ENCODE peak calls at places on chromosomes 13 and 19, in five cellular contexts. One of them, this sample, is unnamed.

GRCh38 chr19:10946964-10947657 is 13.7 kb upstream of the SMARCA4 start:
- DNase-seq in neural crest cell: no peak
- DNase-seq in NCI-H1930: no peak
- DNase-seq in CD8-positive, alpha-beta memory T cell: no peak
- DNase-seq in GM10248: no peak
- DNase-seq in this sample: no peak

GRCh38 chr19:51044327-51044726 is 9.5 kb upstream of the KLK12 start:
- DNase-seq in neural crest cell: no peak
- DNase-seq in NCI-H1930: no peak
- DNase-seq in CD8-positive, alpha-beta memory T cell: no peak
- DNase-seq in GM10248: no peak
- DNase-seq in this sample: no peak

GRCh38 chr19:15461694-15462093 is 2.6 kb downstream of the RASAL3 start:
- DNase-seq in neural crest cell: no peak
- DNase-seq in NCI-H1930: no peak
- DNase-seq in CD8-positive, alpha-beta memory T cell: no peak
- DNase-seq in GM10248: no peak
- DNase-seq in this sample: no peak

GRCh38 chr19:5287066-5287465 is 53.5 kb downstream of the PTPRS start:
- DNase-seq in neural crest cell: no peak
- DNase-seq in NCI-H1930: no peak
- DNase-seq in CD8-positive, alpha-beta memory T cell: no peak
- DNase-seq in GM10248: no peak
- DNase-seq in this sample: no peak

GRCh38 chr19:10288662-10289166 is 1.0 kb upstream of the ICAM5 start:
- DNase-seq in neural crest cell: peak
- DNase-seq in NCI-H1930: no peak
- DNase-seq in CD8-positive, alpha-beta memory T cell: no peak
- DNase-seq in GM10248: peak
- DNase-seq in this sample: no peak

GRCh38 chr13:77579971-77580370 is 44.5 kb downstream of the SCEL start:
- DNase-seq in neural crest cell: no peak
- DNase-seq in NCI-H1930: no peak
- DNase-seq in CD8-positive, alpha-beta memory T cell: no peak
- DNase-seq in GM10248: no peak
- DNase-seq in this sample: no peak

GRCh38 chr19:46392252-46392801 is 21.0 kb downstream of the CCDC8 start:
- DNase-seq in neural crest cell: no peak
- DNase-seq in NCI-H1930: no peak
- DNase-seq in CD8-positive, alpha-beta memory T cell: no peak
- DNase-seq in GM10248: no peak
- DNase-seq in this sample: no peak

GRCh38 chr13:105273665-105274222 is 1261.7 kb downstream of the EFNB2 start:
- DNase-seq in neural crest cell: no peak
- DNase-seq in NCI-H1930: no peak
- DNase-seq in CD8-positive, alpha-beta memory T cell: no peak
- DNase-seq in GM10248: no peak
- DNase-seq in this sample: no peak

GRCh38 chr13:46529509-46529908 is 23.5 kb upstream of the LRCH1 start:
- DNase-seq in neural crest cell: no peak
- DNase-seq in NCI-H1930: no peak
- DNase-seq in CD8-positive, alpha-beta memory T cell: no peak
- DNase-seq in GM10248: no peak
- DNase-seq in this sample: no peak

GRCh38 chr13:90428522-90429210 is 918.8 kb upstream of the MIR17HG start:
- DNase-seq in neural crest cell: no peak
- DNase-seq in NCI-H1930: no peak
- DNase-seq in CD8-positive, alpha-beta memory T cell: no peak
- DNase-seq in GM10248: no peak
- DNase-seq in this sample: no peak

GRCh38 chr13:76892488-76892887 is 6.3 kb upstream of the KCTD12 start:
- DNase-seq in neural crest cell: no peak
- DNase-seq in NCI-H1930: no peak
- DNase-seq in CD8-positive, alpha-beta memory T cell: no peak
- DNase-seq in GM10248: no peak
- DNase-seq in this sample: no peak

GRCh38 chr13:111410232-111411021 is 90.0 kb downstream of the TEX29 start:
- DNase-seq in neural crest cell: no peak
- DNase-seq in NCI-H1930: no peak
- DNase-seq in CD8-positive, alpha-beta memory T cell: no peak
- DNase-seq in GM10248: no peak
- DNase-seq in this sample: no peak

GRCh38 chr13:41001695-41002094 is 17.4 kb downstream of the ELF1 start:
- DNase-seq in neural crest cell: no peak
- DNase-seq in NCI-H1930: no peak
- DNase-seq in CD8-positive, alpha-beta memory T cell: no peak
- DNase-seq in GM10248: no peak
- DNase-seq in this sample: no peak

GRCh38 chr19:30376272-30376671 is 4.1 kb downstream of the ZNF536 start:
- DNase-seq in neural crest cell: no peak
- DNase-seq in NCI-H1930: no peak
- DNase-seq in CD8-positive, alpha-beta memory T cell: no peak
- DNase-seq in GM10248: no peak
- DNase-seq in this sample: no peak

GRCh38 chr13:32682740-32683139 is 96.5 kb downstream of the PDS5B start:
- DNase-seq in neural crest cell: no peak
- DNase-seq in NCI-H1930: no peak
- DNase-seq in CD8-positive, alpha-beta memory T cell: no peak
- DNase-seq in GM10248: no peak
- DNase-seq in this sample: no peak

GRCh38 chr19:37078717-37079032 is 442 bp downstream of the ZNF420 start:
- DNase-seq in neural crest cell: no peak
- DNase-seq in NCI-H1930: no peak
- DNase-seq in CD8-positive, alpha-beta memory T cell: no peak
- DNase-seq in GM10248: no peak
- DNase-seq in this sample: no peak

GRCh38 chr19:31274266-31274963 is 74.8 kb downstream of the TSHZ3 start:
- DNase-seq in neural crest cell: no peak
- DNase-seq in NCI-H1930: no peak
- DNase-seq in CD8-positive, alpha-beta memory T cell: no peak
- DNase-seq in GM10248: no peak
- DNase-seq in this sample: no peak

GRCh38 chr19:17045907-17046502 is 19.4 kb upstream of the CPAMD8 start:
- DNase-seq in neural crest cell: no peak
- DNase-seq in NCI-H1930: no peak
- DNase-seq in CD8-positive, alpha-beta memory T cell: no peak
- DNase-seq in GM10248: no peak
- DNase-seq in this sample: no peak

GRCh38 chr13:22111961-22112360 is 441.1 kb downstream of the FGF9 start:
- DNase-seq in neural crest cell: no peak
- DNase-seq in NCI-H1930: no peak
- DNase-seq in CD8-positive, alpha-beta memory T cell: no peak
- DNase-seq in GM10248: no peak
- DNase-seq in this sample: no peak

GRCh38 chr19:15829786-15830185 is 14.3 kb upstream of the OR10H1 start:
- DNase-seq in neural crest cell: no peak
- DNase-seq in NCI-H1930: no peak
- DNase-seq in CD8-positive, alpha-beta memory T cell: no peak
- DNase-seq in GM10248: no peak
- DNase-seq in this sample: no peak

GRCh38 chr19:40650749-40651305 is 39.6 kb downstream of the NUMBL start:
- DNase-seq in neural crest cell: no peak
- DNase-seq in NCI-H1930: no peak
- DNase-seq in CD8-positive, alpha-beta memory T cell: no peak
- DNase-seq in GM10248: no peak
- DNase-seq in this sample: no peak

GRCh38 chr19:48636859-48637448 is at the start of gene DBP:
- DNase-seq in neural crest cell: no peak
- DNase-seq in NCI-H1930: peak
- DNase-seq in CD8-positive, alpha-beta memory T cell: peak
- DNase-seq in GM10248: no peak
- DNase-seq in this sample: no peak

GRCh38 chr19:33273881-33274662 is 28.3 kb downstream of the CEBPA start:
- DNase-seq in neural crest cell: no peak
- DNase-seq in NCI-H1930: no peak
- DNase-seq in CD8-positive, alpha-beta memory T cell: no peak
- DNase-seq in GM10248: no peak
- DNase-seq in this sample: no peak

GRCh38 chr13:50365683-50366391 is 350.6 kb downstream of the KCNRG start:
- DNase-seq in neural crest cell: no peak
- DNase-seq in NCI-H1930: peak
- DNase-seq in CD8-positive, alpha-beta memory T cell: peak
- DNase-seq in GM10248: no peak
- DNase-seq in this sample: no peak

GRCh38 chr19:29562299-29563297 is 36.8 kb downstream of the VSTM2B start:
- DNase-seq in neural crest cell: no peak
- DNase-seq in NCI-H1930: no peak
- DNase-seq in CD8-positive, alpha-beta memory T cell: no peak
- DNase-seq in GM10248: no peak
- DNase-seq in this sample: no peak

GRCh38 chr19:45939792-45940514 is 25.4 kb upstream of the NANOS2 start:
- DNase-seq in neural crest cell: no peak
- DNase-seq in NCI-H1930: no peak
- DNase-seq in CD8-positive, alpha-beta memory T cell: no peak
- DNase-seq in GM10248: no peak
- DNase-seq in this sample: no peak

GRCh38 chr13:94825507-94825906 is 113.2 kb upstream of the SOX21 start:
- DNase-seq in neural crest cell: peak
- DNase-seq in NCI-H1930: no peak
- DNase-seq in CD8-positive, alpha-beta memory T cell: no peak
- DNase-seq in GM10248: no peak
- DNase-seq in this sample: no peak

GRCh38 chr13:75326173-75327131 is 155.5 kb downstream of the TBC1D4 start:
- DNase-seq in neural crest cell: no peak
- DNase-seq in NCI-H1930: no peak
- DNase-seq in CD8-positive, alpha-beta memory T cell: peak
- DNase-seq in GM10248: peak
- DNase-seq in this sample: no peak

GRCh38 chr13:40922437-40923040 is 96.6 kb downstream of the ELF1 start:
- DNase-seq in neural crest cell: no peak
- DNase-seq in NCI-H1930: no peak
- DNase-seq in CD8-positive, alpha-beta memory T cell: no peak
- DNase-seq in GM10248: no peak
- DNase-seq in this sample: no peak

GRCh38 chr13:79997244-79997643 is 343.7 kb downstream of the SPRY2 start:
- DNase-seq in neural crest cell: no peak
- DNase-seq in NCI-H1930: no peak
- DNase-seq in CD8-positive, alpha-beta memory T cell: no peak
- DNase-seq in GM10248: no peak
- DNase-seq in this sample: no peak

GRCh38 chr19:9705836-9706235 is 30.9 kb upstream of the ZNF562 start:
- DNase-seq in neural crest cell: no peak
- DNase-seq in NCI-H1930: no peak
- DNase-seq in CD8-positive, alpha-beta memory T cell: no peak
- DNase-seq in GM10248: no peak
- DNase-seq in this sample: no peak

This sample was measured in progenitor cell of endocrine pancreas.